ENCODE peak calls at places on chromosome 7, in four cellular contexts. One of them, this sample, is unnamed. For H3K4me1, the result is how much of the 10 kb centered on the place peaks cover.

GRCh38 chr7:129947001-129947400 is 5.8 kb downstream of the UBE2H start:
- DNase-seq in HCT116: no peak
- DNase-seq in adrenal gland: no peak
- DNase-seq in uterus: no peak
- DNase-seq in this sample: no peak

GRCh38 chr7:123718773-123719480 is 29.9 kb downstream of the WASL start:
- DNase-seq in adrenal gland: no peak
- DNase-seq in uterus: no peak
- DNase-seq in HCT116: no peak
- DNase-seq in this sample: no peak

GRCh38 chr7:120981888-120982615 is 6.5 kb upstream of the CPED1 start:
- DNase-seq in uterus: no peak
- DNase-seq in adrenal gland: no peak
- DNase-seq in HCT116: no peak
- DNase-seq in this sample: no peak

GRCh38 chr7:22430457-22430856 is 69.5 kb downstream of the STEAP1B start:
- DNase-seq in adrenal gland: no peak
- DNase-seq in HCT116: no peak
- DNase-seq in uterus: no peak
- DNase-seq in this sample: no peak

GRCh38 chr7:155414508-155414907 is 43.4 kb upstream of the EN2 start:
- DNase-seq in uterus: no peak
- DNase-seq in HCT116: peak
- DNase-seq in adrenal gland: no peak
- DNase-seq in this sample: no peak

GRCh38 chr7:24786306-24786705 is 29.0 kb upstream of the GSDME start:
- DNase-seq in HCT116: no peak
- DNase-seq in uterus: no peak
- DNase-seq in adrenal gland: no peak
- DNase-seq in this sample: no peak

GRCh38 chr7:149458235-149458634 is 2.6 kb downstream of the ZNF777 start:
- DNase-seq in HCT116: no peak
- DNase-seq in adrenal gland: no peak
- DNase-seq in uterus: no peak
- DNase-seq in this sample: no peak

GRCh38 chr7:26515462-26515861 is 223.8 kb downstream of the SNX10 start:
- DNase-seq in uterus: no peak
- DNase-seq in adrenal gland: no peak
- DNase-seq in HCT116: peak
- DNase-seq in this sample: no peak

GRCh38 chr7:4633012-4633411 is 49.1 kb upstream of the FOXK1 start:
- DNase-seq in HCT116: peak
- DNase-seq in adrenal gland: no peak
- DNase-seq in uterus: no peak
- DNase-seq in this sample: no peak

GRCh38 chr7:32639122-32639521 is 143.8 kb downstream of the AVL9 start:
- DNase-seq in adrenal gland: no peak
- DNase-seq in uterus: no peak
- DNase-seq in HCT116: no peak
- DNase-seq in this sample: no peak

GRCh38 chr7:151254851-151255250 is 6.4 kb upstream of the SMARCD3 start:
- DNase-seq in adrenal gland: no peak
- DNase-seq in HCT116: no peak
- DNase-seq in uterus: no peak
- DNase-seq in this sample: no peak

GRCh38 chr7:7962851-7963250 is 5.7 kb upstream of the GLCCI1 start:
- DNase-seq in uterus: no peak
- DNase-seq in HCT116: no peak
- DNase-seq in adrenal gland: no peak
- DNase-seq in this sample: no peak

GRCh38 chr7:141649865-141650499 is 52.0 kb downstream of the DENND11 start:
- DNase-seq in uterus: peak
- DNase-seq in adrenal gland: peak
- DNase-seq in HCT116: peak
- DNase-seq in this sample: peak

GRCh38 chr7:134593530-134594392 is 44.9 kb downstream of the AKR1B15 start:
- DNase-seq in adrenal gland: peak
- DNase-seq in HCT116: no peak
- DNase-seq in uterus: peak
- DNase-seq in this sample: peak

GRCh38 chr7:129438839-129439640 is 4.8 kb downstream of the STRIP2 start:
- DNase-seq in adrenal gland: no peak
- DNase-seq in uterus: no peak
- DNase-seq in HCT116: peak
- DNase-seq in this sample: no peak

GRCh38 chr7:151451626-151452025 is 11.7 kb upstream of the CRYGN start:
- DNase-seq in adrenal gland: no peak
- DNase-seq in HCT116: no peak
- DNase-seq in uterus: peak
- DNase-seq in this sample: no peak

GRCh38 chr7:105769951-105770628 is 106.3 kb downstream of the ATXN7L1 start:
- DNase-seq in adrenal gland: peak
- DNase-seq in HCT116: peak
- DNase-seq in uterus: no peak
- DNase-seq in this sample: peak

GRCh38 chr7:22663721-22664120 is 63.3 kb upstream of the IL6 start:
- DNase-seq in uterus: no peak
- DNase-seq in HCT116: no peak
- DNase-seq in adrenal gland: no peak
- DNase-seq in this sample: no peak

GRCh38 chr7:130872756-130873448 is 138.9 kb upstream of the KLF14 start:
- DNase-seq in HCT116: no peak
- DNase-seq in uterus: no peak
- DNase-seq in adrenal gland: no peak
- DNase-seq in this sample: no peak

GRCh38 chr7:54995631-54996340 is 23.0 kb upstream of the EGFR start:
- DNase-seq in HCT116: peak
- DNase-seq in adrenal gland: no peak
- DNase-seq in uterus: no peak
- DNase-seq in this sample: no peak

GRCh38 chr7:8109196-8110022 is 140.8 kb downstream of the GLCCI1 start:
- DNase-seq in uterus: no peak
- DNase-seq in HCT116: no peak
- DNase-seq in adrenal gland: no peak
- DNase-seq in this sample: no peak

GRCh38 chr7:55127622-55128081 is 108.8 kb downstream of the EGFR start:
- DNase-seq in HCT116: no peak
- DNase-seq in adrenal gland: no peak
- DNase-seq in uterus: no peak
- DNase-seq in this sample: peak

GRCh38 chr7:16803881-16804673 is 722 bp downstream of the AGR2 start:
- DNase-seq in adrenal gland: no peak
- DNase-seq in uterus: no peak
- DNase-seq in HCT116: no peak
- DNase-seq in this sample: no peak
- H3K4me3 ChIP-seq in adrenal gland: no peak
- H3K4me3 ChIP-seq in uterus: no peak
- H3K4me3 ChIP-seq in HCT116: no peak
- H3K4me3 ChIP-seq in this sample: no peak

GRCh38 chr7:28458732-28459131 is 46.4 kb downstream of the CREB5 start:
- DNase-seq in uterus: no peak
- DNase-seq in adrenal gland: no peak
- DNase-seq in HCT116: no peak
- DNase-seq in this sample: no peak
- TF ChIP-seq CTCF in uterus: no peak
- TF ChIP-seq CTCF in adrenal gland: no peak
- TF ChIP-seq CTCF in HCT116: peak
- TF ChIP-seq CTCF in this sample: peak

DNA sequence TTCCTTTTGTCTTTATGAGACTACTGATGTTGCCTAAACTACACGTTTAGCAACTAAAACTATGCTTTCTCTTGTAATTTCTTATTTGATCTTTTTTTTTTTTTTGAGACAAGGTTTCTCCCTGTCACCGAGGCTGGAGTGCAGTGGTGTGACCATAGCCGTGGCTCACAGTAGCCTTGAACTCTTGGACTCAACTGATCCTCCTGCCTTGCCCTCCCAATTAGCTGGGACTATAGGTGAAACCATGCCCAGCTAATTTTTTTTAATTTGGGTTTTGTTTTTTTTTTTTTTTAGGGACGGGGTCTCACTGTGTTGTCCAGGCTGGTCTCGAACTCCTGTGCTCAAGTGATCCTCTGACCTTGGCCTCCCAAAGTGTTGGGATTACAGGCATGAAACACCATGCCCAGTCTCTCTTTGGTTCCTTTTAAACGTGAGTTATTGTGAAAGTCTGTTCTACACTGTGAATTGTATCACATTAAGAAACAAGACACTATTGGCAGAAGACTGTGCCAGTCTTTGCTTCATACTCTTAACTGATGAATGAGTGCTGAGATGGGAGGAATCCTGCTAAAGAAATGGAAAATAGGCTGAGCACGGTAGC is 6.4 kb downstream of the TMEM248 start:
- DNase-seq in uterus: no peak
- DNase-seq in HCT116: no peak
- DNase-seq in adrenal gland: no peak
- DNase-seq in this sample: no peak
- H3K4me1 ChIP-seq in uterus: under half
- H3K4me1 ChIP-seq in HCT116: under half
- H3K4me1 ChIP-seq in adrenal gland: half or more
- H3K4me1 ChIP-seq in this sample: under half

GRCh38 chr7:90764848-90765570 is 168.9 kb downstream of the CDK14 start:
- DNase-seq in uterus: no peak
- DNase-seq in HCT116: no peak
- DNase-seq in adrenal gland: no peak
- DNase-seq in this sample: no peak
- H3K4me3 ChIP-seq in uterus: no peak
- H3K4me3 ChIP-seq in HCT116: no peak
- H3K4me3 ChIP-seq in adrenal gland: no peak
- H3K4me3 ChIP-seq in this sample: no peak

DNA sequence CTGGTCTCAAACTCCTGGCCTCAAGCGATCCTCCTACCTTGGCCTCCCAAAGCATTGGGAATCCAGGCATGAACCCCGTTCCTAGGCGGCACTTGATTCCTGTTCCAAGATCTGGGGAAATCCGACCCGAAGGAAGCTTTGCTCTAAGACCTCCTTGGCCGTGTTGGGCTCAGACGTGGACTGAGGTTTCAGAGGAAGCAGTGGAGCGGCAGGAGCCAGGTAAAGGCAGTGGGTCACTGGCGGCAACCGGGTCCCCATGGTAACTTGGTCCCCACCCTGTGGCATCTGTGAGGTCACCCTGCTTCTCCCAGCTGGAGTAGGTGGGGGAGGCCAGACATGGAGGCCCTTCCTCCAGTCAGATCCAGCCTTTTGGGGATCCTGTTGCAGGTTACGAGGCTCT is at the start of gene TMEM270:
- DNase-seq in uterus: no peak
- DNase-seq in adrenal gland: no peak
- DNase-seq in HCT116: no peak
- DNase-seq in this sample: no peak
- TF ChIP-seq CTCF in uterus: no peak
- TF ChIP-seq CTCF in adrenal gland: no peak
- TF ChIP-seq CTCF in HCT116: no peak
- TF ChIP-seq CTCF in this sample: no peak

This sample was measured in BE2C.